ENCODE peak calls at places on chromosome 17, in five cellular contexts. W, X, L, T and V are unnamed samples.

GRCh38 chr17:40113110-40113960 is 8.4 kb upstream of the MSL1 start:
- DNase-seq in W (no peak), X (peak), L (peak), T (peak), V (peak)

GRCh38 chr17:76480676-76481075 is 13.3 kb downstream of the AANAT start:
- DNase-seq in W (no peak), X (no peak), L (no peak), T (peak), V (no peak)

GRCh38 chr17:1197379-1197778 is 17.6 kb upstream of the ABR start:
- DNase-seq in W (no peak), X (no peak), L (no peak), T (peak), V (no peak)

GRCh38 chr17:43020030-43020621 is 2.1 kb downstream of the VAT1 start:
- DNase-seq in W (no peak), X (no peak), L (no peak), T (no peak), V (no peak)

GRCh38 chr17:14359251-14359939 is 58.5 kb downstream of the HS3ST3B1 start:
- DNase-seq in W (no peak), X (peak), L (no peak), T (peak), V (no peak)

GRCh38 chr17:20922128-20922670 is 120.6 kb downstream of the USP22 start:
- DNase-seq in W (no peak), X (no peak), L (no peak), T (no peak), V (no peak)

GRCh38 chr17:19002805-19003542 is 1.6 kb downstream of the FAM83G start:
- DNase-seq in W (no peak), X (no peak), L (no peak), T (no peak), V (no peak)

GRCh38 chr17:79925242-79925957 is 86.2 kb upstream of the CBX4 start:
- DNase-seq in W (no peak), X (no peak), L (peak), T (peak), V (no peak)

GRCh38 chr17:67575325-67575724 is 142.4 kb upstream of the NOL11 start:
- DNase-seq in W (peak), X (no peak), L (no peak), T (no peak), V (no peak)

GRCh38 chr17:81405382-81406005 is 10.2 kb downstream of the BAHCC1 start:
- DNase-seq in W (no peak), X (no peak), L (no peak), T (no peak), V (no peak)

GRCh38 chr17:66939461-66940114 is 24.9 kb upstream of the CACNG4 start:
- DNase-seq in W (no peak), X (no peak), L (peak), T (no peak), V (peak)

GRCh38 chr17:81693491-81694360 is 9.4 kb upstream of the MRPL12 start:
- DNase-seq in W (no peak), X (no peak), L (no peak), T (no peak), V (no peak)

GRCh38 chr17:51507444-51507843 is 247.1 kb downstream of the UTP18 start:
- DNase-seq in W (no peak), X (no peak), L (no peak), T (peak), V (no peak)

GRCh38 chr17:75454193-75454592 is 2.2 kb upstream of the TMEM94 start:
- DNase-seq in W (peak), X (no peak), L (no peak), T (no peak), V (no peak)

GRCh38 chr17:38600906-38601305 is 4.8 kb downstream of the SRCIN1 start:
- DNase-seq in W (no peak), X (no peak), L (no peak), T (no peak), V (no peak)

GRCh38 chr17:34254146-34254545 is 939 bp upstream of the CCL2 start:
- DNase-seq in W (no peak), X (no peak), L (no peak), T (no peak), V (no peak)

GRCh38 chr17:73513426-73513825 is 130.8 kb downstream of the SDK2 start:
- DNase-seq in W (no peak), X (no peak), L (no peak), T (peak), V (no peak)

GRCh38 chr17:1783271-1783670 is 21.4 kb downstream of the SERPINF1 start:
- DNase-seq in W (no peak), X (no peak), L (peak), T (peak), V (no peak)

GRCh38 chr17:48074322-48075054 is 26.3 kb downstream of the NFE2L1 start:
- DNase-seq in W (peak), X (peak), L (peak), T (peak), V (no peak)

GRCh38 chr17:17561408-17562144 is 29.9 kb downstream of the PEMT start:
- DNase-seq in W (no peak), X (no peak), L (peak), T (no peak), V (no peak)

GRCh38 chr17:82301916-82302497 is 15.4 kb downstream of the CD7 start:
- DNase-seq in W (no peak), X (peak), L (peak), T (no peak), V (peak)

GRCh38 chr17:80961516-80961915 is 30.1 kb upstream of the CHMP6 start:
- DNase-seq in W (no peak), X (no peak), L (no peak), T (no peak), V (no peak)

GRCh38 chr17:59399914-59400313 is 68.5 kb downstream of the YPEL2 start:
- DNase-seq in W (no peak), X (no peak), L (no peak), T (no peak), V (no peak)

GRCh38 chr17:8799851-8800212 is 667 bp upstream of the MFSD6L start:
- DNase-seq in W (no peak), X (no peak), L (no peak), T (no peak), V (no peak)

GRCh38 chr17:50934672-50935200 is 68.6 kb upstream of the TOB1 start:
- DNase-seq in W (no peak), X (no peak), L (no peak), T (no peak), V (no peak)

GRCh38 chr17:81651692-81652091 is 4.7 kb downstream of the PDE6G start:
- DNase-seq in W (no peak), X (no peak), L (no peak), T (peak), V (peak)

GRCh38 chr17:58969156-58969555 is 137.5 kb downstream of the TRIM37 start:
- DNase-seq in W (peak), X (no peak), L (no peak), T (peak), V (no peak)

GRCh38 chr17:55386931-55387330 is 34.7 kb downstream of the MMD start:
- DNase-seq in W (no peak), X (no peak), L (no peak), T (no peak), V (no peak)

GRCh38 chr17:29045734-29046133 is 2.8 kb downstream of the PIPOX start:
- DNase-seq in W (no peak), X (no peak), L (no peak), T (no peak), V (no peak)

GRCh38 chr17:28033972-28034714 is 8.3 kb upstream of the NLK start:
- DNase-seq in W (no peak), X (no peak), L (no peak), T (peak), V (no peak)

GRCh38 chr17:49406791-49407190 is 7.9 kb downstream of the PHB1 start:
- DNase-seq in W (no peak), X (no peak), L (no peak), T (no peak), V (peak)

GRCh38 chr17:199195-199604 is 17.8 kb upstream of the DOC2B start:
- DNase-seq in W (no peak), X (no peak), L (no peak), T (peak), V (no peak)

GRCh38 chr17:77124192-77124908 is 16.4 kb upstream of the SEC14L1 start:
- DNase-seq in W (peak), X (no peak), L (no peak), T (peak), V (no peak)

GRCh38 chr17:4722678-4723240 is 8.5 kb upstream of the MED11 start:
- DNase-seq in W (no peak), X (no peak), L (no peak), T (no peak), V (no peak)

GRCh38 chr17:77571562-77571981 is 386.9 kb upstream of the TNRC6C start:
- DNase-seq in W (no peak), X (peak), L (peak), T (peak), V (no peak)

GRCh38 chr17:77869665-77870132 is 88.8 kb upstream of the TNRC6C start:
- DNase-seq in W (no peak), X (no peak), L (peak), T (no peak), V (no peak)